ENCODE peak calls at places on chromosomes 6 and 20, in six cellular contexts. A is stomach, M is ascending aorta, X is GM12878, C is GM12865, U is dorsolateral prefrontal cortex. V is an unnamed sample.

GRCh38 chr20:46544576-46544975 is 5.9 kb downstream of the OCSTAMP start:
- DNase-seq in U (no peak), X (no peak), M (no peak), C (no peak), A (no peak), V (no peak)

GRCh38 chr20:53428997-53429396 is 164.6 kb downstream of the ZNF217 start:
- DNase-seq in C (no peak), X (no peak), M (no peak), A (no peak), U (no peak), V (no peak)

GRCh38 chr6:149925253-149925973 is 2.5 kb upstream of the RAET1G start:
- DNase-seq in M (no peak), A (no peak), X (no peak), U (no peak), C (no peak), V (no peak)

GRCh38 chr6:109455161-109455501 is 441 bp downstream of the MICAL1 start:
- DNase-seq in X (no peak), C (peak; percentile 70), A (no peak), M (no peak), U (no peak), V (no peak)

GRCh38 chr6:169811521-169812256 is 60.3 kb downstream of the ERMARD start:
- DNase-seq in C (no peak), A (no peak), X (no peak), M (no peak), U (peak; percentile 16), V (no peak)

GRCh38 chr6:9020001-9020400 is 584.7 kb upstream of the SLC35B3 start:
- DNase-seq in A (no peak), X (no peak), C (no peak), M (no peak), U (no peak), V (no peak)

GRCh38 chr6:125375013-125375412 is 73.2 kb upstream of the HDDC2 start:
- DNase-seq in M (no peak), X (no peak), C (no peak), U (no peak), A (no peak), V (no peak)

GRCh38 chr6:10520468-10520867 is 683 bp upstream of the GCNT2 start:
- DNase-seq in C (no peak), M (no peak), U (no peak), A (no peak), X (no peak), V (no peak)

GRCh38 chr6:19086480-19086879 is 699.3 kb downstream of the RNF144B start:
- DNase-seq in C (no peak), M (no peak), U (no peak), A (no peak), X (no peak), V (no peak)

GRCh38 chr20:40953856-40954255 is 74.8 kb upstream of the TOP1 start:
- DNase-seq in X (no peak), A (no peak), M (no peak), U (no peak), C (no peak), V (no peak)

GRCh38 chr6:157569543-157569942 is 188.6 kb downstream of the ZDHHC14 start:
- DNase-seq in M (no peak), X (no peak), C (peak; percentile 71), A (no peak), U (no peak), V (no peak)

GRCh38 chr6:95232477-95232876 is 344.9 kb upstream of the MANEA start:
- DNase-seq in U (no peak), X (no peak), M (no peak), A (no peak), C (no peak), V (no peak)

GRCh38 chr6:151493495-151494234 is at the start of gene CCDC170:
- DNase-seq in U (no peak), M (no peak), C (no peak), X (no peak), A (peak; percentile 31), V (no peak)

GRCh38 chr20:40639132-40639531 is 49.9 kb downstream of the MAFB start:
- DNase-seq in M (no peak), C (no peak), U (no peak), X (no peak), A (no peak), V (no peak)

GRCh38 chr20:4876731-4877130 is 124.6 kb downstream of the SLC23A2 start:
- DNase-seq in U (no peak), X (no peak), A (no peak), M (no peak), C (no peak), V (no peak)

GRCh38 chr6:147245693-147246092 is 41.5 kb downstream of the STXBP5 start:
- DNase-seq in X (no peak), C (no peak), M (no peak), U (no peak), A (no peak), V (no peak)

GRCh38 chr20:54173653-54174451 is at the start of gene CYP24A1:
- DNase-seq in X (no peak), U (no peak), M (no peak), A (peak; percentile 29), C (no peak), V (no peak)

GRCh38 chr6:28771401-28772267 is 152.2 kb downstream of the TRIM27 start:
- DNase-seq in C (no peak), X (no peak), M (no peak), U (no peak), A (no peak), V (no peak)

GRCh38 chr6:169938262-169938701 is 186.9 kb downstream of the ERMARD start:
- DNase-seq in A (no peak), U (no peak), X (no peak), M (no peak), C (no peak), V (no peak)

GRCh38 chr20:1961374-1961773 is 32.5 kb downstream of the PDYN start:
- DNase-seq in A (no peak), U (no peak), M (no peak), X (no peak), C (no peak), V (no peak)

GRCh38 chr20:1965520-1966278 is 28.2 kb downstream of the PDYN start:
- DNase-seq in U (peak; percentile 77), M (no peak), C (peak; percentile 78), X (peak; percentile 19), A (peak; percentile 69), V (peak; percentile 92)

GRCh38 chr20:1964061-1964460 is 29.8 kb downstream of the PDYN start:
- DNase-seq in C (no peak), M (no peak), U (no peak), A (no peak), X (no peak), V (no peak)

GRCh38 chr20:1968958-1969357 is 24.9 kb downstream of the PDYN start:
- DNase-seq in C (no peak), U (no peak), X (no peak), M (no peak), A (no peak), V (no peak)

GRCh38 chr20:1964659-1965405 is 29.0 kb downstream of the PDYN start:
- DNase-seq in U (no peak), A (no peak), C (no peak), M (no peak), X (no peak), V (no peak)
- TF ChIP-seq CTCF in U (no peak), A (no peak), C (no peak), M (no peak), X (no peak), V (no peak)

GRCh38 chr6:85348643-85349042 is 101.2 kb upstream of the NT5E start:
- DNase-seq in M (no peak), A (no peak), C (no peak), X (no peak), U (no peak), V (no peak)
- TF ChIP-seq CTCF in M (no peak), A (no peak), C (no peak), X (no peak), U (no peak), V (no peak)

DNA sequence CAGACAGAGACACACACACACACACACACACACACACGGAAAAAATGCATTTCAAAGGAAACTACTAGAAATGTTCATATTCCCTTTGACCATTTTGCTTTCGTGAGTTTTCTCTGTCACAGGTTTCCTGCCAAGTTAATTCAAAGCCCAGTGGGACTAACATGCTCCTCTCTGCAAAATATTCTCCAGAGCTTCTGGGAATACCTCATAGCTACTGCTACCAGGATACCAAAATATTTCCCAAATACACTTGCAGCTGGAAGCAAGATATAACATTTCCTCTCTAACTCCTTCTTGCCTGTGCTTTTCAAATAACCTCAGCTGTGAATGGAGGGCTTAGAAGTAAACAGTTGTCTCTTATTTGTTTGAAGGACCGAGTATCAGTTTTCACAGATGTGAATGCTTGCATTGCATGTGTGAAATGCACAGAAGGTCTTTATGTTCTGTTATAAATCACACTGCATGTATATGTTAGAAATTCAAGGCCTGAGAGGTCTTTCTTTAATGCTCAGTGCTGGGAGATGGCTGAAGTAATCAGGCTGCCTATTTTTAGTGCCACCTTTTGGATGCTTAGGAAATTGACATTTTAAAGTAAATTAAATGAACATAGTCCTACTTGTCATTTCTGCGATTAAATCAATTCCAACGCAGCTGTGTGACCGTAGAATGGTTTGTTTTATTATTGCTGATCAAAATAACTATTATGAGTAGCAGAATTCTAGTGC is 8.7 kb upstream of the FAM209A start:
- DNase-seq in C (no peak), M (no peak), A (no peak), X (no peak), U (no peak), V (no peak)
- TF ChIP-seq CTCF in C (no peak), M (no peak), A (peak; percentile 8), X (peak; percentile 46), U (peak; percentile 22), V (no peak)

GRCh38 chr6:5036309-5036708 is 32.5 kb upstream of the RPP40 start:
- DNase-seq in A (no peak), X (no peak), M (no peak), U (no peak), C (peak; percentile 37), V (no peak)
- TF ChIP-seq CTCF in A (no peak), X (no peak), M (no peak), U (no peak), C (no peak), V (no peak)

DNA sequence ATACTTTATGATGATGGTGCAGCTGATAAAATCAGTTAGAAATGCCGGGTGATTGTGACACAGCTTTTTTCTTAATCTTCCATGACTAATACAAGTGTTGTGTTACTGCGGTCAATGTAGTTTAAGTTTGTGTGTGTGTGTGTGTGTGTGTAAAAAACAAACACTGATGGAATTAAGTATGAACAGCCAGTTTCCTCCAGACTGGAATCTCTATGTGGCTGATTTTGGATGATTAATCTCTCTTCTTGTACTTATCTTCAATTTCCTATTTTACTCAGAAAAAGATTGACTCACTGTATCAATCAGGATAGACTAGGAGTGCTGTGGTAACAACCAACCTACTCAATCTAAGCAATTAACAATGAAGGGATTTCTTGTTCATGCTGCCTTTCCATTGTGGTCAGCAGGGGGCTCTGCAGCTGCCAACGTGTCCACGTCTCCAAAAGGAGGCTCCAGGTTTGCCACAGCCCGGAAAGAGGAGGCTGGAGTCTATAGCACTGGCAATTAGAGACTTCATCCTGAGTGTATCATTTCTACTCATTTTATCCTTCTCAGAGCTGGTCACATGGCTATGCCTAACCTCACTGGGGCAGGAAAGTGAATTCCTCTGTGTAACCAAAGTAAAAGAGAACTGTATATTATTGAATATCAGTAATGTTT is 107.7 kb downstream of the CD109 start:
- DNase-seq in X (no peak), A (no peak), U (no peak), M (no peak), C (peak; percentile 11), V (no peak)
- TF ChIP-seq CTCF in X (peak; percentile 19), A (no peak), U (peak; percentile 21), M (no peak), C (peak; percentile 24), V (no peak)